ENCODE peak calls at places on chromosomes 6 and 20, in seven cellular contexts. Z, I, H, O, E, T and D are unnamed samples.

GRCh38 chr6:20876016-20876415 is 341.8 kb downstream of the CDKAL1 start:
- DNase-seq in O (peak), T (peak), H (no peak), E (peak), Z (no peak), I (peak), D (peak)

GRCh38 chr6:82045965-82046756 is 201.4 kb downstream of the IBTK start:
- DNase-seq in E (peak), H (no peak), O (peak), Z (no peak), I (peak), T (peak), D (peak)

GRCh38 chr20:62623488-62624324 is 18.6 kb upstream of the SLCO4A1 start:
- DNase-seq in H (peak), I (peak), T (peak), O (peak), E (peak), Z (peak), D (peak)

GRCh38 chr6:31366693-31367470 is 9.9 kb upstream of the HLA-B start:
- DNase-seq in O (peak), H (peak), E (peak), T (peak), Z (peak), I (peak), D (peak)

GRCh38 chr6:29967379-29968010 is 25.2 kb downstream of the HLA-A start:
- DNase-seq in Z (no peak), I (no peak), O (no peak), T (no peak), E (no peak), H (peak), D (peak)

GRCh38 chr20:14727485-14728170 is 390.2 kb upstream of the FLRT3 start:
- DNase-seq in T (peak), Z (no peak), E (peak), H (no peak), I (no peak), O (no peak), D (no peak)

GRCh38 chr20:22382742-22383141 is 201.6 kb downstream of the FOXA2 start:
- DNase-seq in I (no peak), T (no peak), H (no peak), E (peak), O (no peak), Z (no peak), D (no peak)

GRCh38 chr6:52526634-52527033 is 50.2 kb downstream of the TRAM2 start:
- DNase-seq in Z (no peak), T (no peak), H (no peak), O (no peak), I (peak), E (no peak), D (peak)

GRCh38 chr6:56699066-56699654 is 56.5 kb upstream of the DST start:
- DNase-seq in I (peak), O (peak), E (peak), H (no peak), T (peak), Z (no peak), D (peak)

GRCh38 chr6:149095842-149096241 is 221.7 kb upstream of the TAB2 start:
- DNase-seq in Z (no peak), I (no peak), T (no peak), E (no peak), H (no peak), O (no peak), D (no peak)

GRCh38 chr20:50328996-50329898 is 138.6 kb downstream of the CEBPB start:
- DNase-seq in E (no peak), T (no peak), I (no peak), O (no peak), H (no peak), Z (no peak), D (no peak)

GRCh38 chr6:17151888-17152287 is 50.0 kb downstream of the STMND1 start:
- DNase-seq in I (no peak), E (no peak), O (no peak), Z (no peak), T (no peak), H (no peak), D (no peak)

GRCh38 chr6:52491203-52492069 is 71.3 kb downstream of the EFHC1 start:
- DNase-seq in E (peak), Z (no peak), T (peak), I (peak), H (no peak), O (peak), D (peak)

GRCh38 chr6:169807219-169807618 is 55.8 kb downstream of the ERMARD start:
- DNase-seq in I (no peak), E (no peak), Z (no peak), T (no peak), H (no peak), O (no peak), D (no peak)